ENCODE peak calls at places on chromosomes 6 and 20, in six cellular contexts. T is left ventricle myocardium inferior; N is HL-60; X is CD8-positive, alpha-beta T cell; P is choroid plexus epithelial cell; B is MCF 10A. S is an unnamed sample.

GRCh38 chr6:10099648-10100047 is 315.2 kb downstream of the TFAP2A start:
- DNase-seq in N (peak; percentile 42), T (no peak), X (no peak), P (no peak), B (no peak), S (no peak)

GRCh38 chr6:31727034-31727716 is 1.9 kb downstream of the DDAH2 start:
- DNase-seq in T (no peak), P (no peak), N (peak; percentile 82), X (no peak), B (no peak), S (peak; percentile 88)

GRCh38 chr6:124974770-124975377 is 12.6 kb downstream of the RNF217 start:
- DNase-seq in B (no peak), N (no peak), T (no peak), X (no peak), P (no peak), S (no peak)

GRCh38 chr20:58205850-58206249 is 22.6 kb downstream of the ANKRD60 start:
- DNase-seq in T (no peak), X (no peak), N (no peak), P (no peak), B (no peak), S (no peak)

GRCh38 chr20:52275243-52275817 is 83.8 kb upstream of the ZFP64 start:
- DNase-seq in T (no peak), X (no peak), N (no peak), B (no peak), P (no peak), S (no peak)

GRCh38 chr20:33697129-33697528 is 10.9 kb upstream of the E2F1 start:
- DNase-seq in P (no peak), T (no peak), N (no peak), X (no peak), B (no peak), S (no peak)

GRCh38 chr20:5100684-5101347 is 18.9 kb downstream of the PCNA start:
- DNase-seq in T (peak; percentile 76), X (peak; percentile 84), B (peak; percentile 77), P (peak; percentile 69), N (no peak), S (peak; percentile 79)

GRCh38 chr6:2857185-2857579 is 15.5 kb upstream of the SERPINB1 start:
- DNase-seq in N (no peak), B (no peak), T (no peak), X (no peak), P (no peak), S (no peak)

GRCh38 chr6:82818727-82819126 is 246.9 kb downstream of the UBE3D start:
- DNase-seq in T (no peak), N (no peak), B (peak; percentile 79), X (no peak), P (peak; percentile 62), S (no peak)

GRCh38 chr6:164396071-164397047 is 913.0 kb downstream of the C6orf118 start:
- DNase-seq in X (no peak), B (peak; percentile 20), P (peak; percentile 31), T (no peak), N (no peak), S (no peak)

GRCh38 chr20:34316191-34316814 is 13.1 kb upstream of the AHCY start:
- DNase-seq in N (no peak), T (no peak), P (peak; percentile 71), X (no peak), B (peak; percentile 84), S (no peak)

GRCh38 chr20:10337291-10337690 is 96.7 kb downstream of the MKKS start:
- DNase-seq in X (no peak), B (peak; percentile 31), N (no peak), T (no peak), P (peak; percentile 33), S (no peak)

GRCh38 chr6:140372064-140372463 is 997.6 kb upstream of the CITED2 start:
- DNase-seq in T (no peak), X (no peak), P (peak; percentile 20), B (no peak), N (no peak), S (no peak)

GRCh38 chr20:3228750-3229032 is 10.3 kb downstream of the SLC4A11 start:
- DNase-seq in N (no peak), B (no peak), P (no peak), X (no peak), T (no peak), S (no peak)

GRCh38 chr20:43840382-43841070 is 74.1 kb upstream of the TOX2 start:
- DNase-seq in N (no peak), X (peak; percentile 59), B (peak; percentile 53), T (no peak), P (peak; percentile 41), S (no peak)
- TF ChIP-seq CTCF in N (no peak), X (peak; percentile 23), B (peak; percentile 37), T (peak; percentile 45), P (peak; percentile 67), S (peak; percentile 42)

GRCh38 chr6:130148181-130148580 is 74.6 kb downstream of the SAMD3 start:
- DNase-seq in P (no peak), X (no peak), N (no peak), B (no peak), T (no peak), S (no peak)
- TF ChIP-seq CTCF in P (peak; percentile 41), X (no peak), N (no peak), B (no peak), T (no peak), S (peak; percentile 36)

GRCh38 chr6:146935489-146935888 is 268.7 kb upstream of the STXBP5 start:
- DNase-seq in T (no peak), B (no peak), P (no peak), N (no peak), X (no peak), S (no peak)

GRCh38 chr6:146925846-146926245 is 278.4 kb upstream of the STXBP5 start:
- DNase-seq in N (no peak), X (no peak), T (no peak), B (no peak), P (no peak), S (no peak)

GRCh38 chr6:146928503-146928902 is 275.7 kb upstream of the STXBP5 start:
- DNase-seq in T (no peak), P (no peak), B (no peak), N (no peak), X (no peak), S (no peak)

DNA sequence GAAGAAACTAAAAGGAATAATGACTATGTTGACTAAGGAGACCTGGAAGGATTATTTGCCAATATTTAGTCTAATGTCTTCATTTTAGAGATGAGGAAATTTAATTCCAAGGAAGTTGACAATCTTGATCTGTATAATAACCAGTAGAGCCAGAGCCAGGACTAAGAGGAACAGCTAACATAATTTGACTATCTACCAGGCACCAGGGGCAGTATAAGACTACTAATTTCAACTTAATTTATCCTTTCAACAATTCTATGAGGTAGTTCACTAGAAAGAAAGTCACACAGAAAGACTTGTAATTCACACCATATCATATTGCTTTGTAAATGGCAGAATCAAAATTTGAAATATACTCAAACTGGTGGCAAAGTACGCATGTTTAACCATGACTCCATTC is 273.0 kb upstream of the STXBP5 start:
- DNase-seq in P (peak; percentile 43), B (peak; percentile 4), T (no peak), N (no peak), X (no peak), S (no peak)
- TF ChIP-seq CTCF in P (peak; percentile 31), B (no peak), T (no peak), N (no peak), X (no peak), S (no peak)

GRCh38 chr6:1610497-1611321 is 994 bp downstream of the FOXC1 start:
- DNase-seq in B (peak; percentile 43), N (no peak), P (no peak), T (no peak), X (no peak), S (no peak)

GRCh38 chr6:1609662-1610496 is at the start of gene FOXC1:
- DNase-seq in T (peak; percentile 88), N (no peak), P (peak; percentile 84), B (peak; percentile 94), X (no peak), S (no peak)

GRCh38 chr6:1611572-1612385 is 2.1 kb downstream of the FOXC1 start:
- DNase-seq in P (peak; percentile 58), T (no peak), N (no peak), X (no peak), B (peak; percentile 47), S (no peak)

GRCh38 chr6:1612386-1612893 is 2.7 kb downstream of the FOXC1 start:
- DNase-seq in P (no peak), T (no peak), B (peak; percentile 35), X (no peak), N (no peak), S (no peak)

GRCh38 chr6:1611322-1611571 is 1.5 kb downstream of the FOXC1 start:
- DNase-seq in P (no peak), B (peak; percentile 38), T (no peak), N (no peak), X (no peak), S (no peak)
- TF ChIP-seq CTCF in P (peak; percentile 29), B (peak; percentile 26), T (peak; percentile 18), N (no peak), X (no peak), S (no peak)

DNA sequence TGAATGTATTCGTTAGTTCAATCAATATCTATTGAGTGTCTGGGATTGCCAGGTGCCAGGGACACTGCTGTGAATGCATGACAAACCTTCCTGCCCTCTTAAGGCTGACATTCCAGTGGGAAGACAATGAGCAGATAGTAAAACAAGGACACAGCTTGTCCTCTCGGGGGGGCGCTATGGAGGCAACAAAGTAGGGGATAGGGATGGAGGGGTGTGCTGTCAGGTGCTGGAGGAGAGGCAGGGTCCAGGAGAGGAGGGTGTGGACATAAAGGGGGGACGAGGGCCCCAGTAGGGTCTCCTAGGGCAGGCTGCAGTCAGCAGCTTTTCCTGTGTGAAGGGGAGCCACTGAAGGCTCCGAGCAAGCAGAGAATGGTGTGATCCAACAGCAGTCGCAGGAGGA is 198.2 kb upstream of the PDE10A start:
- DNase-seq in B (no peak), X (no peak), P (no peak), T (no peak), N (no peak), S (no peak)
- TF ChIP-seq CTCF in B (no peak), X (no peak), P (no peak), T (no peak), N (no peak), S (no peak)

GRCh38 chr6:69914015-69914485 is 47.7 kb downstream of the COL19A1 start:
- DNase-seq in N (no peak), P (peak; percentile 49), T (no peak), B (no peak), X (peak; percentile 35), S (no peak)
- TF ChIP-seq CTCF in N (no peak), P (no peak), T (no peak), B (no peak), X (no peak), S (no peak)

GRCh38 chr6:40477246-40478126 is 109.7 kb downstream of the LRFN2 start:
- DNase-seq in B (no peak), X (peak; percentile 60), T (no peak), N (no peak), P (no peak), S (no peak)
- TF ChIP-seq CTCF in B (no peak), X (no peak), T (no peak), N (no peak), P (no peak), S (no peak)